ENCODE peak calls at places on chromosome 16, in ten cellular contexts. W, O, L, A, N, M, J, R, I and K are unnamed samples.

GRCh38 chr16:80518436-80518835 is 22.4 kb upstream of the DYNLRB2 start:
- DNase-seq in W (no peak), O (no peak), L (no peak), A (peak), N (no peak), M (no peak), J (no peak), R (no peak), I (no peak), K (no peak)

GRCh38 chr16:84271866-84272265 is 22.8 kb upstream of the WFDC1 start:
- DNase-seq in W (no peak), O (no peak), L (no peak), A (no peak), N (no peak), M (no peak), J (no peak), R (no peak), I (no peak), K (no peak)

GRCh38 chr16:81905277-81905676 is 106.0 kb downstream of the SDR42E1 start:
- DNase-seq in W (no peak), O (no peak), L (no peak), A (no peak), N (no peak), M (no peak), J (no peak), R (no peak), I (no peak), K (no peak)

GRCh38 chr16:24610421-24610765 is 71.0 kb downstream of the RBBP6 start:
- DNase-seq in W (no peak), O (no peak), L (peak), A (peak), N (no peak), M (peak), J (peak), R (no peak), I (peak), K (no peak)

GRCh38 chr16:88991813-88992350 is 14.9 kb upstream of the CBFA2T3 start:
- DNase-seq in W (no peak), O (no peak), L (no peak), A (no peak), N (no peak), M (no peak), J (no peak), R (no peak), I (no peak), K (no peak)

GRCh38 chr16:87996962-87997880 is 46.0 kb downstream of the BANP start:
- DNase-seq in W (no peak), O (no peak), L (no peak), A (no peak), N (no peak), M (no peak), J (no peak), R (peak), I (no peak), K (no peak)

GRCh38 chr16:22092143-22092933 is at the start of gene VWA3A:
- DNase-seq in W (no peak), O (no peak), L (peak), A (no peak), N (no peak), M (no peak), J (peak), R (no peak), I (no peak), K (no peak)

GRCh38 chr16:14104066-14104465 is 32.9 kb downstream of the MRTFB start:
- DNase-seq in W (no peak), O (no peak), L (no peak), A (no peak), N (no peak), M (no peak), J (no peak), R (no peak), I (no peak), K (no peak)

GRCh38 chr16:11560701-11561439 is 25.8 kb downstream of the LITAF start:
- DNase-seq in W (peak), O (peak), L (no peak), A (peak), N (no peak), M (no peak), J (no peak), R (peak), I (peak), K (no peak)